ENCODE peak calls at places on chromosomes 7 and 10, in five cellular contexts. B, P, N, Y and J are unnamed samples. For H3K4me1, the result is how much of the 10 kb centered on the place peaks cover.

GRCh38 chr7:47635091-47636090 is 53.5 kb upstream of the TNS3 start:
- DNase-seq in N (no peak), B (peak), P (peak), Y (no peak), J (no peak)

GRCh38 chr10:105834261-105835059 is 1193.4 kb downstream of the SORCS3 start:
- DNase-seq in P (no peak), Y (no peak), N (no peak), B (no peak), J (no peak)

GRCh38 chr10:70634011-70634410 is 31.5 kb upstream of the PRF1 start:
- DNase-seq in N (no peak), Y (no peak), B (no peak), P (no peak), J (no peak)

GRCh38 chr7:3370068-3370704 is 69.1 kb downstream of the SDK1 start:
- DNase-seq in P (no peak), B (no peak), N (no peak), Y (no peak), J (no peak)

GRCh38 chr7:132336797-132337196 is 239.5 kb downstream of the PLXNA4 start:
- DNase-seq in N (no peak), Y (no peak), B (no peak), P (no peak), J (no peak)

GRCh38 chr7:80941206-80941758 is 22.4 kb upstream of the SEMA3C start:
- DNase-seq in N (no peak), P (no peak), B (no peak), Y (no peak), J (no peak)

GRCh38 chr7:159098795-159099194 is 45.9 kb downstream of the VIPR2 start:
- DNase-seq in N (no peak), Y (peak), P (peak), B (no peak), J (no peak)

GRCh38 chr10:24858244-24858907 is 94.0 kb downstream of the PRTFDC1 start:
- DNase-seq in P (no peak), N (no peak), Y (no peak), B (no peak), J (no peak)

GRCh38 chr7:48760528-48761265 is 163.7 kb upstream of the CDC14C start:
- DNase-seq in B (no peak), Y (no peak), N (no peak), P (no peak), J (no peak)

GRCh38 chr10:72893136-72893798 is at the start of gene OIT3:
- DNase-seq in B (peak), P (no peak), Y (no peak), N (no peak), J (no peak)

GRCh38 chr10:6009159-6009558 is 31.8 kb upstream of the IL15RA start:
- DNase-seq in Y (no peak), P (no peak), B (no peak), N (no peak), J (no peak)

GRCh38 chr10:113053881-113054280 is 103.8 kb downstream of the TCF7L2 start:
- DNase-seq in Y (no peak), N (no peak), B (peak), P (no peak), J (no peak)

GRCh38 chr10:44742169-44742732 is 168.9 kb upstream of the TMEM72 start:
- DNase-seq in N (no peak), B (no peak), Y (no peak), P (no peak), J (no peak)

GRCh38 chr7:46486264-46487206 is 565.5 kb upstream of the IGFBP3 start:
- DNase-seq in N (peak), B (no peak), Y (no peak), P (peak), J (no peak)

GRCh38 chr10:45495438-45496152 is 121.6 kb downstream of the ALOX5 start:
- DNase-seq in P (no peak), B (no peak), N (no peak), Y (no peak), J (no peak)

GRCh38 chr7:22083711-22084289 is 138.1 kb upstream of the CDCA7L start:
- DNase-seq in Y (no peak), B (no peak), P (no peak), N (no peak), J (no peak)

GRCh38 chr10:83957168-83957750 is 182.1 kb upstream of the GHITM start:
- DNase-seq in Y (no peak), P (no peak), N (no peak), B (peak), J (no peak)

GRCh38 chr7:69934475-69934903 is 336.2 kb downstream of the AUTS2 start:
- DNase-seq in N (no peak), B (no peak), Y (no peak), P (peak), J (no peak)

GRCh38 chr10:8061274-8062211 is 7.1 kb downstream of the GATA3 start:
- DNase-seq in B (peak), N (no peak), P (no peak), Y (no peak), J (no peak)

GRCh38 chr7:28879105-28879504 is 79.0 kb downstream of the TRIL start:
- DNase-seq in P (no peak), Y (no peak), B (peak), N (no peak), J (no peak)
- TF ChIP-seq CTCF in P (no peak), Y (no peak), B (no peak), N (no peak), J (no peak)

DNA sequence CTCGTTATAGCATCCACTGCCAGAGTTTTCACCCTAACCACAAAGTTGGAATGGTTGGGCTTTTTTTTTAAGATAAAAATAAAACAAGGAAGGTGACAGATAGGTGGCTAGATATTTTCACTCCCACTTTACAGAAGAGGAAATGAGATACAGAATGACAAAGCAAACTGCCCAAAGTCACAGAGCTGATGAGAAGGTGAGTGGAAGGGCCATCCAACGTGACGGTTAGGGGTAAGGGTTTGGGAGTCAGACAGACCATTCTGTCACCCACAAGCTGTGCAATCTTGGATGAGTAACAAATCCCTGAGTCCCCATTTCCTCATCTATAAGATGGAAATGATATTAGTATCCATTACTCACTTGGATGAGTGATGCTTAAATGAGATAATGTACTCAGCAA is 106.9 kb upstream of the PDLIM1 start:
- DNase-seq in P (no peak), Y (no peak), N (no peak), B (no peak), J (no peak)
- H3K4me1 ChIP-seq in P (under half), Y (under half), N (under half), B (under half), J (under half)

GRCh38 chr7:15889501-15889900 is 203.0 kb upstream of the MEOX2 start:
- DNase-seq in N (no peak), P (no peak), Y (no peak), B (peak), J (no peak)
- TF ChIP-seq CTCF in N (peak), P (no peak), Y (no peak), B (peak), J (no peak)

GRCh38 chr7:7918736-7919448 is 49.7 kb upstream of the GLCCI1 start:
- DNase-seq in Y (no peak), B (no peak), N (no peak), P (no peak), J (no peak)
- H3K4me1 ChIP-seq in Y (under half), B (under half), N (under half), P (under half), J (under half)

DNA sequence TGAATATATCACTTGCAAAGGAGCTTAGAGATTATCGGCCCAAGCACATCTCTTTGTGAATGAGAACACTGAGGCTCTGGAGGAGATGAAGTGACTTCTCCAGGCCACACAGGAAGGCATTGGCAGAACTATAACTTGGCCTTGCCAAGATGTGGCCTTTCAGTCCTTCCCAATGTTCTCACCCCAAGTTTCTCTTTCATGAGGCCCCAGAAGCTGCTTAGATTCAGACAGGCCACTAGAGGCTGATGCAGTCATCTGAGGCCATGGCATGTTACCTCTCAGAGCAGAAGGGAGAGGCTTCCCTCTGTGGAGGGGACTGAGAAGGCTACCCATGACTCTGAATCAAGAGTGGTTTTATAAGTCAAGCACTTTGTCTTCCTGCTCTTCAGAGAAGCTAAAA is 1003.7 kb downstream of the LRMDA start:
- DNase-seq in N (no peak), P (no peak), B (no peak), Y (no peak), J (no peak)
- TF ChIP-seq CTCF in N (no peak), P (no peak), B (no peak), Y (no peak), J (no peak)

GRCh38 chr10:122863796-122864592 is 15.4 kb downstream of the FAM24B start:
- DNase-seq in B (no peak), Y (no peak), N (no peak), P (no peak), J (no peak)

GRCh38 chr10:122863216-122863615 is 16.2 kb downstream of the FAM24B start:
- DNase-seq in Y (no peak), B (no peak), N (no peak), P (no peak), J (no peak)

GRCh38 chr10:122861724-122862161 is 16.1 kb upstream of the CUZD1 start:
- DNase-seq in P (no peak), Y (no peak), N (no peak), B (no peak), J (no peak)

GRCh38 chr10:122859527-122859926 is 13.9 kb upstream of the CUZD1 start:
- DNase-seq in Y (no peak), P (no peak), B (no peak), N (no peak), J (no peak)

GRCh38 chr10:122864901-122865300 is 14.5 kb downstream of the FAM24B start:
- DNase-seq in P (no peak), B (no peak), Y (no peak), N (no peak), J (no peak)
- H3K4me1 ChIP-seq in P (under half), B (under half), Y (under half), N (under half), J (under half)

DNA sequence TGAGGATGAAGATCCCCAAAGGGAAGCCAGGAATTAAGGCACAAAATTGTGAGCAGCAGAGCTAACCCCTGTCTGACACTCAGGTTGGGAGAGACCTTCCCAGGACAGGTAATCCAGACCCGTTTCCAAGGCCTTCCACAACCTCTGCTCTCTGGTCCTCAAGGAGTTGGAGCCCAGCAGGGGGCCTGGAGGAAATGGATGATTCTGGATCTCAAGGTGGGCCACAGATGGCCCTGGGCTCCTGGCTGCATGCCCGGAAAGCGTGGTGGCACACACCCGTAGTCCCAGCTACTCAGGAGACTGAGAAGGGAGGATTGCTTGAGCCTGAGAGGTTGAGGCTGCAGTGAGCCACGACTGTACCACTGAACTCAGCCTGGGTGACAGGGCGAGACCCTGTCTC is 42.3 kb downstream of the DPYSL4 start:
- DNase-seq in N (no peak), P (no peak), Y (no peak), B (no peak), J (no peak)
- TF ChIP-seq CTCF in N (no peak), P (no peak), Y (no peak), B (no peak), J (no peak)

GRCh38 chr10:132416566-132417248 is 19.7 kb downstream of the PWWP2B start:
- DNase-seq in N (no peak), P (no peak), B (no peak), Y (peak), J (no peak)

GRCh38 chr10:132415956-132416355 is 19.0 kb downstream of the PWWP2B start:
- DNase-seq in N (no peak), Y (peak), P (no peak), B (no peak), J (no peak)

GRCh38 chr10:132414402-132415016 is 17.5 kb downstream of the PWWP2B start:
- DNase-seq in B (peak), P (no peak), Y (peak), N (no peak), J (no peak)

GRCh38 chr10:132413226-132414205 is 16.5 kb downstream of the PWWP2B start:
- DNase-seq in B (no peak), P (no peak), N (no peak), Y (peak), J (no peak)

DNA sequence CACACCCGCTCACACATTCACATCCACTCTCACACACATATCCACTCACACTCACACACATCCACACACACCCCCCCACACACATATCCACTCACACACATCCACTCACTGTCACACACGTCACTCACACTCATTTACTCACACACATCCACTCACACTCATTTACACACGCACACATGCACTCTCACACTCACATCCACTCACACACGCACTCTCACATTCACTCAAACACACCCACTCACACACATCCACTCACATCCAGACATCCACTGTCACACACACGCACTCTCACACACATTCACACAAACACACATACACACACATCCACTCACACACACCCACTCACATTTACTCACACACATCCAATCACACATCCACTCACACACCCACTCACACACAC is 18.3 kb downstream of the PWWP2B start:
- DNase-seq in P (no peak), Y (no peak), N (no peak), B (no peak), J (no peak)
- H3K4me1 ChIP-seq in P (half or more), Y (half or more), N (under half), B (under half), J (half or more)

GRCh38 chr10:26528715-26529393 is 90.7 kb downstream of the APBB1IP start:
- DNase-seq in N (no peak), Y (no peak), B (no peak), P (no peak), J (no peak)

DNA sequence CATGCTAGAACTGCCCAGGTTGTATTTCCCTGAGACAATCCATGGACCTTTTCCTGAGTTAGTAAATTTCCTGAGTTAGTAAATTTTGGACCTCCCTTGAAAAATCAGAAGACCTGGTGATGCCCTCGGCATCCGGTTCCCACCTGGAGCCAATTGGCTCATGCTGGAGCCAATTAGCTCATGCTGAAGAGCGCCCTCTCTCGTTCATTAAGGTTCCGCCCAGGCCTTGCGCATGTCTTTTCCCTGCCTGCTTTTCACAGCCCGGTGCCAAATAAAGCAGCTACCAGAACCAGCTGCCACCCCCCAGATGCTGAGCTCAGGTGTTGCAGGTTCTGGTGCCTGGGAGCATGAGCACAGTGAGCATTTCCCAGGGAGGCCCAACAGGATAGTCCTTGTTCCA is 96.2 kb downstream of the APBB1IP start:
- DNase-seq in Y (no peak), P (no peak), B (peak), N (no peak), J (no peak)
- TF ChIP-seq CTCF in Y (no peak), P (no peak), B (peak), N (no peak), J (no peak)